ENCODE peak calls at places on chromosomes 7 and 10, in six cellular contexts. U, V, F, L, Y and G are unnamed samples.

GRCh38 chr7:45580053-45580872 is 6.1 kb downstream of the ADCY1 start:
- DNase-seq in L (peak), V (no peak), U (peak), F (peak), Y (no peak), G (peak)

GRCh38 chr7:100604976-100605911 is 3.1 kb downstream of the PCOLCE start:
- DNase-seq in L (peak), F (no peak), U (peak), V (no peak), Y (no peak), G (peak)

GRCh38 chr10:131806646-131807317 is 94.0 kb upstream of the PPP2R2D start:
- DNase-seq in L (no peak), V (no peak), U (no peak), Y (no peak), F (no peak), G (no peak)

GRCh38 chr10:129319934-129320333 is 147.1 kb upstream of the MGMT start:
- DNase-seq in Y (no peak), L (no peak), F (no peak), U (no peak), V (no peak), G (no peak)

GRCh38 chr10:22315455-22316285 is 518 bp upstream of the COMMD3 start:
- DNase-seq in L (no peak), V (peak), Y (no peak), F (peak), U (no peak), G (peak)

GRCh38 chr7:12647364-12648219 is 39.8 kb upstream of the ARL4A start:
- DNase-seq in U (no peak), L (peak), V (no peak), F (no peak), Y (peak), G (no peak)

GRCh38 chr7:74542558-74543117 is 88.9 kb downstream of the GTF2IRD1 start:
- DNase-seq in L (no peak), V (no peak), U (no peak), F (peak), Y (peak), G (no peak)

GRCh38 chr10:8830876-8831275 is 776.4 kb downstream of the GATA3 start:
- DNase-seq in Y (no peak), U (no peak), V (no peak), F (no peak), L (no peak), G (no peak)

GRCh38 chr7:25897261-25897782 is 254.7 kb upstream of the NFE2L3 start:
- DNase-seq in Y (no peak), V (no peak), U (no peak), L (no peak), F (no peak), G (peak)

GRCh38 chr7:32335107-32335506 is 155.1 kb downstream of the LSM5 start:
- DNase-seq in L (peak), Y (no peak), U (no peak), V (no peak), F (no peak), G (no peak)

GRCh38 chr7:142563470-142563869 is 185.8 kb upstream of the PRSS1 start:
- DNase-seq in V (no peak), F (no peak), U (no peak), L (no peak), Y (peak), G (no peak)

DNA sequence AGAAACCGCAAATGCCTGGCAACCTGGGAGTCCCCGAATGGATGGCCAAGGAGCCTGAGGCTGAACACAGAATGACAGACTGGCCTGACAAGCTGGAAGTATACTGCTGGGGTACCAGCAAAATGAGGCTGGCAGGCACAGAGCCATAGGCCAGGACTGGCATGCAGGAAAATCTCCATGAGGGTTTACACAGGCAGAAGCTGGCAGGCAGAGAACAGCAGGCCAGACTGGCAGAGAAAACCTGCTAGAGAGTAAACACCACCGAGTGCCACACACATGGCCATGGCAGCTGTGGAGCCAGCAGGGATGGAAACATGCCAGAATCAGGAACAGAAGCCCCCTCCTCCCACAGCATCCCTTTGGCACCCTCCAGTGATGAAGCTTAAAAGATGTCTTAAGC is 63.4 kb downstream of the CRPPA start:
- DNase-seq in V (no peak), Y (peak), L (no peak), U (no peak), F (peak), G (no peak)
- H3K4me2 ChIP-seq in V (no peak), Y (no peak), L (no peak), U (no peak), F (no peak), G (no peak)

GRCh38 chr7:869348-869747 is 7.0 kb upstream of the GET4 start:
- DNase-seq in F (no peak), Y (no peak), U (no peak), L (no peak), V (no peak), G (no peak)
- H3K4me2 ChIP-seq in F (no peak), Y (no peak), U (no peak), L (no peak), V (no peak), G (no peak)

GRCh38 chr10:51590802-51591201 is 108.6 kb downstream of the CSTF2T start:
- DNase-seq in V (no peak), L (no peak), U (no peak), Y (no peak), F (no peak), G (peak)
- H3K4me2 ChIP-seq in V (no peak), L (no peak), U (no peak), Y (no peak), F (no peak), G (peak)

GRCh38 chr10:47296111-47296894 is 3.7 kb upstream of the GDF10 start:
- DNase-seq in V (no peak), F (no peak), L (no peak), Y (no peak), U (no peak), G (no peak)
- H3K4me2 ChIP-seq in V (no peak), F (no peak), L (no peak), Y (no peak), U (no peak), G (no peak)

DNA sequence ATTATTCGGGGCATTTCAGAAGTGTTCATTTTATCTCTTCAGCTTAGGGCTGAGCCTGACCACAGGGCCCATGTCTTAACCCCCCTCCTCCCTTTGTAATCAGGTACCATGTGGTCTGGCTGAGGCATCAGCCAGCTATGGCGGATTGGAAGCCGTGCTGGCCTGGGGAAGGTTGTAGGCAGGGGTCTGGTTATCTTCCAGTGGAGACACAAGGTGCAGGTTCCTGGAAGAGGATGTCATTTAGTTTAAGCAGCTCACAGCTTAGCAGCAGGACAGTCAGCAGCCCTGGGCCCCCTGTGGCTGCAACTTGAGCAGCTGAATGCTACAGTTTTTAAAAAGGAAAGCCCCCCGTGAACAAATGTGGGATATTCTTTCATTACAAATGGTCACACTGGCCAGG is 22.1 kb downstream of the BAG3 start:
- DNase-seq in U (no peak), F (no peak), V (no peak), Y (no peak), L (no peak), G (no peak)
- H3K4me2 ChIP-seq in U (no peak), F (no peak), V (no peak), Y (no peak), L (no peak), G (no peak)

DNA sequence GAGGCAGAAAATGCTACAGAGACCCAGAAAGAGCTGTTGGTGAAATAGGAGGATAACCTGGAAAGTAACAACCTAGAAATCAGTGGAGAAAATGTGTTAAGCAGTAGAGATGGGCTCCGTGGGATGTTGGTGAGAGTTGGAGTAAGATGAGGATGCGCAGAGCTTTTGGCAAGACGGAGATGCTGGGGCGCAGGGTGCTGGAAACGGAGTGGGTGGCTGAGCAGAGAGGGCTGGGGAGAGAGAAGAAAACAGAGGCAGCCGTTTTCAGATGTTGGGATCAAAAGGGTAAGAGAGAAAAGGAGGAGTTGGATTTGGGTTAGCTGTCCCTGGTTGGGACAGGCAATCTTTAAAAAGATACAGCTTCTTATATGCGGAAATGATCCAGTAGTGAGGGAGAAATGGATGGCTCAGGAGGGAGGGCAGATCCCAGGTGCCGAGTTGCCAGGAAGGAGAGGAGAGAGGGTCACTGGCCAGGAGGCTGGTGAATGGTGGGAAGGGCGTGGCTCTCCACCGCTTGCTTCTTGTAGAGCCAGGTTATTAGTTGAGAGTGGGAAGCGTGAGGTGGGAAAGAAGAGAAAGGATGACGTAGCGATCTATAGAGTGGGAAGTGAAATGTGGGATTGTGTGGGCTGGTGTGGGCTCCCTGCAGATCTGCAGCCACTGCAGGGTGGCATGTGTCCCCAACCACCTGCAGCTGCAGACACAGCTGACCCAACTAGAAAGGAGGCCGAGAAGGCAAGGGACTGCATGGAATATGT is 182.2 kb upstream of the SVIL start:
- DNase-seq in Y (no peak), F (no peak), L (no peak), U (no peak), V (no peak), G (no peak)
- H3K4me2 ChIP-seq in Y (no peak), F (no peak), L (no peak), U (no peak), V (no peak), G (no peak)

DNA sequence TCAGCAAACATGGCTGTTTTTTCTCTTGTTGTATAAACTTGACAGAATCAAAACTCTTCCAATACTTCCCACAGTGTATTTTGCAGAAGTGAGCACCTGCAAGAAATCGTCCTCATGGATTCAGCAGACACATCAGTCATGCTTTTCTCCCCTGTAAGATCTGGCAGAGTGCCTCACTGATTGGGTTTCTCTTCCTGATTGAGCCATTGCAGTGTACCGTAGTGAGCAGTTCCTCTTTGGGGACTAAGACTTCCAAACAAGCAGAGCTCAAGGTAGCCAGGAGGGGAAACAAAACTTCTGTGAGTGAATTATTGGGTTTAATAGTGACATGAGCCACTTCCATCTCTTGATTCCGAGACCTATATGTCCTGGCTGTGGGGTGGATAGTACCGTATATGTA is 2.3 kb upstream of the CCDC3 start:
- DNase-seq in F (no peak), V (no peak), Y (no peak), U (no peak), L (no peak), G (no peak)
- H3K4me2 ChIP-seq in F (no peak), V (no peak), Y (no peak), U (no peak), L (no peak), G (no peak)

DNA sequence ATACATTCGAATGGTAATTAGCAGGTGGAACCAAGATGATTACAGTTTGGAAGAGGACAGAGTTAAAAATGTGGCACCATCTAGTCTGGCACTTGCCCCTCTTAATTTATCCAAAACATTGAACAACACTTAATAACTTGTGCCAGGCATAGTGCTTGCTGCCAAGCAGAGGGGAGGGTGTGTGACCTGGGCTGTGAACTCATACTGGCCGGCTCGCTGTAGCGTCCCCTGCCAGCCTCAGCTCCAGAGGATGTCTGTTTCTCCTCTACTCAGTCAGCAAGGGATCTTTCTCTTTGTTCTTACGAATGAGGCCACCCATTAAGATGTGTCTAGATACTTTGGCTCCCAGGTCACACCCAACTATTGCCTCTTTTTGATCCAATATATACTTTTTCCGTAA is 179.4 kb upstream of the INHBA start:
- DNase-seq in U (no peak), Y (no peak), L (no peak), F (no peak), V (no peak), G (no peak)
- H3K4me2 ChIP-seq in U (no peak), Y (no peak), L (no peak), F (no peak), V (peak), G (no peak)